ENCODE peak calls at places on chromosomes 6 and 20, in seven cellular contexts. W, J, T, A, C, N and Z are unnamed samples. For H3K4me1, the result is how much of the 10 kb centered on the place peaks cover.

GRCh38 chr6:26309731-26310142 is 55.3 kb upstream of the BTN3A2 start:
- DNase-seq in N (no peak), J (no peak), T (no peak), C (no peak), A (peak), W (no peak), Z (no peak)

GRCh38 chr6:35128496-35128895 is 12.6 kb downstream of the TCP11 start:
- DNase-seq in W (no peak), T (no peak), A (no peak), J (no peak), C (no peak), N (no peak), Z (no peak)

GRCh38 chr6:36967757-36968156 is 13.2 kb downstream of the PI16 start:
- DNase-seq in W (no peak), T (no peak), A (no peak), C (no peak), N (no peak), J (no peak), Z (no peak)

GRCh38 chr6:140923048-140923447 is 1209.7 kb upstream of the GJE1 start:
- DNase-seq in C (no peak), T (no peak), N (no peak), A (no peak), J (no peak), W (no peak), Z (no peak)

GRCh38 chr6:28134015-28134414 is 7.7 kb upstream of the ZKSCAN8 start:
- DNase-seq in N (no peak), C (no peak), T (no peak), J (no peak), W (no peak), A (peak), Z (no peak)

GRCh38 chr20:271069-271468 is 13.5 kb downstream of the DEFB132 start:
- DNase-seq in N (no peak), J (no peak), T (no peak), A (no peak), C (no peak), W (no peak), Z (no peak)

GRCh38 chr6:101281266-101281665 is 112.2 kb upstream of the GRIK2 start:
- DNase-seq in J (no peak), N (no peak), C (no peak), A (no peak), W (no peak), T (no peak), Z (no peak)

GRCh38 chr6:139891471-139891870 is 517.0 kb upstream of the CITED2 start:
- DNase-seq in T (no peak), C (no peak), J (no peak), A (no peak), W (no peak), N (no peak), Z (no peak)

GRCh38 chr6:101666256-101666655 is 272.7 kb downstream of the GRIK2 start:
- DNase-seq in W (no peak), C (no peak), J (no peak), A (peak), T (no peak), N (no peak), Z (no peak)

GRCh38 chr6:20427856-20428255 is 26.2 kb downstream of the E2F3 start:
- DNase-seq in A (no peak), N (no peak), W (no peak), J (no peak), C (no peak), T (no peak), Z (no peak)

GRCh38 chr6:149864578-149865535 is 698 bp upstream of the LRP11 start:
- DNase-seq in N (no peak), W (no peak), C (no peak), T (no peak), A (peak), J (no peak), Z (peak)

GRCh38 chr6:20647585-20647984 is 113.3 kb downstream of the CDKAL1 start:
- DNase-seq in W (no peak), N (no peak), C (no peak), A (no peak), J (no peak), T (no peak), Z (no peak)

GRCh38 chr20:8940311-8940710 is 128.6 kb upstream of the PLCB4 start:
- DNase-seq in J (no peak), T (no peak), C (no peak), W (no peak), N (no peak), A (no peak), Z (no peak)

GRCh38 chr6:40791004-40791403 is 203.8 kb upstream of the LRFN2 start:
- DNase-seq in J (no peak), A (no peak), W (no peak), T (no peak), C (no peak), N (no peak), Z (no peak)

GRCh38 chr6:64049736-64050135 is 414.1 kb downstream of the PHF3 start:
- DNase-seq in T (no peak), W (no peak), C (no peak), A (no peak), J (no peak), N (no peak), Z (no peak)

GRCh38 chr6:133774356-133774755 is 114.6 kb upstream of the TCF21 start:
- DNase-seq in C (no peak), N (no peak), T (no peak), A (no peak), W (no peak), J (no peak), Z (no peak)

GRCh38 chr6:12911387-12911960 is 194.9 kb downstream of the PHACTR1 start:
- DNase-seq in C (no peak), J (no peak), W (no peak), T (no peak), N (no peak), A (peak), Z (no peak)

GRCh38 chr6:155061381-155061780 is 66.3 kb downstream of the TIAM2 start:
- DNase-seq in J (no peak), C (no peak), T (no peak), N (no peak), A (no peak), W (no peak), Z (no peak)

DNA sequence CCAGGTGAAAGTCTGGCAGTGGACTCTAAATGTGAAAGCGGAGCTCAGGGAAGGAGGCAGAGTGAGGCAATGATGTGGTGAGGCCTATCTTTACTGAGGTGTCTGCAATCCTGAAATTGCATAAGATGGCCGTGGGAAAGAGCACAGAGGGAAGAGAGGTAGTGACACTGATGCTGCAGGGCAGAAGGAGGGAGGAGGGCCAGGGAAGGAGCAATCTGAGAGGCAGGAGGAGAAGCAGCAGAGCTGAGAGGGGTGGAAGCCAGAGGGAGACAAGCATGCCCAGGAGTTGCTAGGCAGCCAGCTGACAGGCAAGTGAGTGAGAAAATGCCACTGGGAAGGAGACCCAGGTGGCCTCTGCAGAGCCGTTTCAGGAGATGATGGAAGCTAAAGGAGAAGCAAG is 97.4 kb upstream of the CNR1 start:
- DNase-seq in N (no peak), W (no peak), A (no peak), J (no peak), T (no peak), C (no peak), Z (no peak)
- H3K4me3 ChIP-seq in N (no peak), W (no peak), A (no peak), J (no peak), T (no peak), C (no peak), Z (no peak)

DNA sequence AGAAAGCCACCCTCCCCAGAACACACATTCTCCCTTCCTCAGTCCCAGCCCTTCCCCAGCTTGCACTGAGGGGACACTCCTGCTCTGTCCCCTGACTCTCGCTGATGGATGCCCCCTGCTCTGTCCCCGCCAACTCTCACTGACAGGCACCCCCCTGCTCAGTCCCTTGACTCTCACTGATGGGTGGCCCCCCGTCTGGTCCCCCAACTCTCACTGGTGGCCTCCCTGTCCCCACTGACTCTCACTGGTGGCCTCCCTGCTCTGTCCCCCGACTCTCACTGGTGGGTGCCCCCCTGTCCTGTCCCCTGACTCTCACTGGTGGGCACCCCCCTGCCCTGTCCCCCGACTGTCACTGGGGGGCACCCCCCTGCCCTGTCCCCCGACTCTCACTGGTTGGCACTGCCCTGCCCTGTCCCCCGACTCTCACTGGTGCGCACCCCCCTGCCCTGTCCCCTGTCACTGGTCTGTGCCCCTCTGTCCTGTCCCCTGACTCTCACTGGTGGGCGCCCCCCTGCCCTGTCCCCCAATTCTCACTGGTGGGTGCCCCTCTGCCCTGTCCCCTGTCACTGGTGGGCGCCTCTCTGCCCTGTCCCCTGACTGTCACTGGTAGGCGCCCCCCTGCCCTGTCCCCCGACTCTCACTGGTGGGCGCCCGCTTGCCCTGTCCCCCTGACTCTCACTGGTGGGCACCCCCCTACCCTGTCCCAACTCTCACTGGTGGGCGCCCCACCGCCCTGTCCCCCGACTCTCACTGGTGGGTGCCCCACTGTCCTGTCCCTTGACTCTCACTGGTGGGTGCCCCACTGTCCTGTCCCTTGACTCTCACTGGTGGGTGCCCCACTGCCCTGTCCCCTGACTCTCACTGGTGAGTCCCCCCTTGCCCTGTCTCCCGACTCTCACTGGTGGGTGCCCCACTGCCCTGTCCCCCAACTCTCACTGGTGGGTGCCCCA is 60.9 kb downstream of the GINS1 start:
- DNase-seq in J (no peak), C (no peak), A (no peak), N (no peak), T (peak), W (no peak), Z (no peak)
- H3K27ac ChIP-seq in J (no peak), C (no peak), A (no peak), N (no peak), T (no peak), W (no peak), Z (no peak)

GRCh38 chr20:25054133-25054820 is 3.7 kb downstream of the ACSS1 start:
- DNase-seq in J (no peak), A (no peak), T (no peak), N (no peak), W (no peak), C (peak), Z (no peak)

GRCh38 chr20:25055711-25056492 is 2.0 kb downstream of the ACSS1 start:
- DNase-seq in N (no peak), A (peak), T (no peak), C (peak), W (no peak), J (no peak), Z (no peak)

GRCh38 chr20:25053207-25054132 is 4.5 kb downstream of the ACSS1 start:
- DNase-seq in J (no peak), W (no peak), N (no peak), C (peak), T (peak), A (no peak), Z (no peak)

GRCh38 chr20:25056601-25057233 is 1.2 kb downstream of the ACSS1 start:
- DNase-seq in C (no peak), W (no peak), A (no peak), N (no peak), J (no peak), T (peak), Z (no peak)

GRCh38 chr20:25054995-25055629 is 2.8 kb downstream of the ACSS1 start:
- DNase-seq in T (peak), J (no peak), A (no peak), W (no peak), N (no peak), C (peak), Z (no peak)
- H3K4me1 ChIP-seq in T (half or more), J (half or more), A (under half), W (under half), N (under half), C (under half), Z (half or more)

DNA sequence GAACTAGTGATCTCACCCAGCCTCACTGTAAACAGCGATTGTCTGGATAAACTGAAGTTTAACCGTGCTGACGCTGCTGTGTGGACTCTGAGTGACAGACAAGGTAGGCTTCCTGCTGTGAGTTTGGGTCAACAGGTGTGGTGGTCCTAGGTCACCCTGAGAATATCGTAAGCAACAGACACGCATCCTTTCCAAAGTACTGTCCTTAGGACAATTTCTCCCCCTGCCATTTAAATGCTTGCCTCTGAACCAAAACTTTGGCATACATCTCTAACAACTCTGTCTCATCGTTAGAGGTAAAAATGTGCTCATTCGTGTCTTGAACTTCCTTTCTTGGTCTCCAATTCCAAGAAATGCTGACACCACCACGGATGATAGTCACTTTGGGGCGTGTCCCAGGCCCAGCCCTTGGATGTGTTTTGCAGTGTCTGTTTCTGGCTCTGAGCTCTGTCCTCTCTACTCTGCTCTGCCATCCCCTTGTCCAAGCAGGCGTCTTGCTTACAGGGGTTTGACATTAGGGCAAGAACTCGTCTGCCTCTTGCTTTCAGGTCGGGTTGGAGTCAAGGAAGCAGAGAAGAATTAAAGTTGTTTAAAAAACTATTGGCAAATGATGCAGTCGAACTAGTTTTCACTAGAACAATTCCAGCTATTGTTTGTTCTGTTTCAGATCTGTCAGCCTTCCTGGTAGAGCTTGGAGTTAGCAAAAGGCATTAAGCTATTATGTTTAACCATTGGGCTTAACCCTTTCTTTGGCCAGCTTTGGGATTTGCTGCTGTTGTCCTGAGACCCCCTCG is 95.6 kb downstream of the EYA2 start:
- DNase-seq in T (no peak), A (no peak), C (peak), W (no peak), J (no peak), N (no peak), Z (no peak)
- H3K4me3 ChIP-seq in T (no peak), A (no peak), C (no peak), W (no peak), J (no peak), N (no peak), Z (no peak)

DNA sequence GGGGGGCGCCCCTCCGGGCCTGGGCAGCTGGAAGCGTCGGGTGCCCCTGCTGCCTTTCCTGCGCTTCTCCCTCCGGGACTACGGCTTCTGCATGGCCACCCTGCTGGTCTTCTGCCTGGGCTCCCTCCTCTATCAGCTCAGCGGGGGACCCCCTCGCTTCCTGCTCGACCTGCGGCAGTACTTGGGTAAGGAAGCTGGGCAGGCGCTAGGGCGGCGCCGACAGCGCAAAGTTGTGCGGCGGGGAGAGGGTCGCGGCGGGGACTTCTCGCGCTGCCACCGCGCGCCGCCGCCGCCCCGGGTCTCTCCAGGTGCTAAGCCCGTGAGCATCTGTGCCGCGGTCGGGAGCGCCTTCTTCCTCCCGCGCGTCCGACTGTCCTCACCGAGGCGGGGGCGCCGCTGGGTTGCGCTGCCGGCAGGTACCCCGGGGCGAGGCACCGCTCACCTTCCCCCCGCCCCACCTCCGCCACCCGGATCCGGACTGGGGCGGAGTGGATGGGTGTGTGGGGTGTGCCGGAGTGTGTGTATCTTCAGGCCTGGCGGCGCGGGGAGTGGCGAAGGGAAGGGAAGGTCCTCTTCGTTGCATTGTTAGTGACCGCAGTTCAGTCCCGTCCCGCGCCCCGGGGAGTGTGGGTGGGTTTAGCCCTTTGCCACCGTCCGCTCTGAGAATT is 797 bp downstream of the UST start:
- DNase-seq in T (peak), W (peak), C (peak), J (peak), A (peak), N (peak), Z (peak)
- H3K27ac ChIP-seq in T (peak), W (peak), C (peak), J (peak), A (no peak), N (peak), Z (peak)

GRCh38 chr6:87154641-87155271 is 609 bp upstream of the ZNF292 start:
- DNase-seq in C (no peak), A (no peak), T (no peak), N (no peak), J (no peak), W (no peak), Z (no peak)
- H3K4me1 ChIP-seq in C (under half), A (under half), T (under half), N (under half), J (under half), W (under half), Z (half or more)

DNA sequence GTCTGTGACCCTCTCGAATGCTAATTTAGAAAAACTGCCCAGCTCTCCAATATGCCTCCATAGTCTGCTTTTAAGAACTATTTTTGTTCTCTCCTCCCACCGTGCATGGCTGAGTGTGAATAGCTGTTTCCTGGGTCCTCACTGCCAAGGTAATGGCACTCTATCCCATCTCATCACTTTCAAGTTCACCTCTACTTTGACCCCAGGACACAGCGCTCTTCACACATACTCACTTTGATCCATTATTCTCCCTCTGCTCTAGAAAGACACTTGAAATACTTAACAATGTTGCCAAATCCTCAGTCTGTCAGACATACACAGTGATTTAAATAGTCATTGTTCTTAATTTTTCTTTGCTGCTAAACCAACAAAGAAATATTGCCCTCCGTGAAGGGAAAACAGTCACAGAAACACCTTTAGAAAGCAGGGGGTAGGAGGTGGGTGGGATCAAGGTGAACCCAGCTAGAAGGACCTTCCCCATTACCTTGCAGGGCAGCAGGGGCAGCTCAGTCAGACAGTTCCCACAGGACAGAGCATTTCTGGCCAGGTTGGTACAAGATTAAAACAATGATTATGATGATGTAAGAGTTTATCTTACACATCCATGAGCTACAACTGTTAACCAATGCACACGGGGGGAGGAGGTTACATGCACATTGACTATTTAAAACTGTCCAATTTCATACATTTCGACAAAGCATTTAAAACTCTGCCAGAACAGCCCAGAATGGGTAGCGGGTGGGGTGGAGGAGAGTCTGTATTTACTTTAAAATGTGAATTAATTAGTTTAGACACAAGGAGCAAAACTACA is 2.4 kb downstream of the SLC22A23 start:
- DNase-seq in A (no peak), C (no peak), N (no peak), W (no peak), J (no peak), T (no peak), Z (no peak)
- H3K4me3 ChIP-seq in A (no peak), C (peak), N (no peak), W (peak), J (peak), T (peak), Z (no peak)

GRCh38 chr20:50110141-50111047 is 2.6 kb downstream of the UBE2V1 start:
- DNase-seq in J (no peak), T (no peak), W (peak), C (peak), A (no peak), N (no peak), Z (peak)
- H3K27ac ChIP-seq in J (peak), T (no peak), W (peak), C (peak), A (peak), N (peak), Z (peak)

GRCh38 chr6:137879885-137880430 is 12.9 kb downstream of the TNFAIP3 start:
- DNase-seq in W (no peak), J (no peak), T (no peak), C (no peak), N (no peak), A (no peak), Z (peak)

GRCh38 chr6:137879301-137879700 is 12.2 kb downstream of the TNFAIP3 start:
- DNase-seq in C (no peak), W (no peak), J (no peak), N (no peak), T (no peak), A (no peak), Z (no peak)

GRCh38 chr6:137877113-137877512 is 10.1 kb downstream of the TNFAIP3 start:
- DNase-seq in A (no peak), J (no peak), N (no peak), T (no peak), C (no peak), W (no peak), Z (no peak)

GRCh38 chr6:137878070-137878809 is 11.2 kb downstream of the TNFAIP3 start:
- DNase-seq in T (no peak), A (no peak), J (no peak), N (no peak), W (no peak), C (no peak), Z (peak)

DNA sequence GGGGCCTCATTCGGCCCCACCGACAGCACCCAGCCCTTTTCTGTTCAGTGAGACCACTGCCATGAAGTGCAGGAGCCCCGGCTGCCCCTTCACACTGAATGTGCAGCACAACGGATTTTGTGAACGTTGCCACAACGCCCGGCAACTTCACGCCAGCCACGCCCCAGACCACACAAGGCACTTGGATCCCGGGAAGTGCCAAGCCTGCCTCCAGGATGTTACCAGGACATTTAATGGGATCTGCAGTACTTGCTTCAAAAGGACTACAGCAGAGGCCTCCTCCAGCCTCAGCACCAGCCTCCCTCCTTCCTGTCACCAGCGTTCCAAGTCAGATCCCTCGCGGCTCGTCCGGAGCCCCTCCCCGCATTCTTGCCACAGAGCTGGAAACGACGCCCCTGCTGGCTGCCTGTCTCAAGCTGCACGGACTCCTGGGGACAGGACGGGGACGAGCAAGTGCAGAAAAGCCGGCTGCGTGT is 11.8 kb downstream of the TNFAIP3 start:
- DNase-seq in J (peak), T (peak), A (no peak), W (no peak), N (no peak), C (no peak), Z (no peak)
- H3K4me1 ChIP-seq in J (under half), T (under half), A (under half), W (under half), N (under half), C (under half), Z (half or more)